ENCODE peak calls at places on chromosomes 16 and 17, in seven cellular contexts. L is fibroblast of lung, G is WTC11, V is AG09309, U is cardiac fibroblast, S is heart right ventricle, N is adrenal gland. Z is an unnamed sample.

GRCh38 chr16:89314357-89314756 is 96.9 kb downstream of the ZNF778 start:
- DNase-seq in S (no peak), G (no peak), U (no peak), V (no peak), L (no peak), N (no peak), Z (no peak)

GRCh38 chr17:82246365-82247174 is 17.7 kb downstream of the SLC16A3 start:
- DNase-seq in S (no peak), V (no peak), U (peak; percentile 45), N (peak; percentile 78), G (no peak), L (peak; percentile 60), Z (peak; percentile 53)

GRCh38 chr17:35968520-35969054 is 12.7 kb downstream of the CCL16 start:
- DNase-seq in G (no peak), N (no peak), L (no peak), U (no peak), S (no peak), V (no peak), Z (no peak)

GRCh38 chr17:78398390-78398789 is 19.9 kb downstream of the PGS1 start:
- DNase-seq in L (no peak), N (no peak), V (no peak), S (no peak), U (no peak), G (no peak), Z (no peak)

GRCh38 chr16:53766304-53767016 is 62.5 kb downstream of the FTO start:
- DNase-seq in U (peak; percentile 51), G (no peak), L (no peak), N (peak; percentile 35), S (no peak), V (no peak), Z (no peak)

GRCh38 chr17:79201119-79201518 is 126.5 kb downstream of the ENGASE start:
- DNase-seq in N (no peak), V (no peak), S (no peak), L (no peak), U (no peak), G (no peak), Z (no peak)

GRCh38 chr17:27569257-27569722 is 61.7 kb upstream of the LGALS9 start:
- DNase-seq in V (no peak), N (peak; percentile 65), S (no peak), U (peak; percentile 43), G (peak; percentile 84), L (peak; percentile 35), Z (peak; percentile 60)

GRCh38 chr16:27717726-27718125 is 167.8 kb downstream of the KATNIP start:
- DNase-seq in S (no peak), G (no peak), V (no peak), L (no peak), N (no peak), U (no peak), Z (no peak)

GRCh38 chr17:75776399-75777242 is 8.0 kb upstream of the UNK start:
- DNase-seq in L (peak; percentile 32), S (no peak), U (peak; percentile 65), G (no peak), V (no peak), N (peak; percentile 33), Z (no peak)

GRCh38 chr17:53719229-53719628 is 103.5 kb upstream of the KIF2B start:
- DNase-seq in V (no peak), U (no peak), S (no peak), G (no peak), N (no peak), L (no peak), Z (no peak)

GRCh38 chr16:67758006-67758405 is 38.9 kb upstream of the GFOD2 start:
- DNase-seq in G (no peak), V (no peak), S (no peak), L (no peak), U (no peak), N (no peak), Z (no peak)

GRCh38 chr17:7122386-7122785 is 7.8 kb upstream of the ASGR2 start:
- DNase-seq in V (no peak), U (peak; percentile 48), S (no peak), L (peak; percentile 28), N (no peak), G (no peak), Z (no peak)

GRCh38 chr17:78001182-78001581 is 42.7 kb downstream of the TNRC6C start:
- DNase-seq in L (peak; percentile 14), S (no peak), G (no peak), U (peak; percentile 39), V (no peak), N (no peak), Z (no peak)

GRCh38 chr17:66834919-66835454 is at the start of gene CACNG5:
- DNase-seq in G (peak; percentile 69), N (no peak), S (no peak), U (no peak), L (no peak), V (no peak), Z (no peak)

GRCh38 chr17:77635176-77635575 is 323.3 kb upstream of the TNRC6C start:
- DNase-seq in V (no peak), N (no peak), L (no peak), G (no peak), U (no peak), S (no peak), Z (no peak)

GRCh38 chr16:6573577-6573976 is 759.1 kb upstream of the RBFOX1 start:
- DNase-seq in V (no peak), S (peak; percentile 11), L (no peak), G (no peak), U (no peak), N (peak; percentile 3), Z (no peak)

GRCh38 chr17:75875940-75876189 is 2.5 kb downstream of the TRIM47 start:
- DNase-seq in N (no peak), S (peak; percentile 49), G (no peak), L (no peak), V (no peak), U (peak; percentile 39), Z (no peak)

GRCh38 chr17:32596666-32597065 is 109.9 kb downstream of the CDK5R1 start:
- DNase-seq in N (no peak), S (no peak), U (no peak), V (no peak), G (no peak), L (no peak), Z (no peak)

GRCh38 chr17:65020284-65020683 is 36.3 kb downstream of the GNA13 start:
- DNase-seq in U (peak; percentile 69), N (no peak), S (no peak), V (peak; percentile 82), G (no peak), L (peak; percentile 91), Z (no peak)

GRCh38 chr16:88379694-88380040 is 3.1 kb upstream of the ZNF469 start:
- DNase-seq in L (no peak), V (no peak), N (no peak), S (no peak), G (no peak), U (no peak), Z (no peak)

GRCh38 chr16:68066763-68067162 is 18.4 kb upstream of the NFATC3 start:
- DNase-seq in V (no peak), G (no peak), L (no peak), N (no peak), U (no peak), S (no peak), Z (no peak)

GRCh38 chr16:51134269-51134812 is 16.7 kb downstream of the SALL1 start:
- DNase-seq in V (no peak), L (no peak), U (no peak), N (no peak), G (peak; percentile 62), S (no peak), Z (no peak)

GRCh38 chr17:20063665-20064648 is 54.8 kb downstream of the SPECC1 start:
- DNase-seq in V (peak; percentile 83), U (peak; percentile 95), S (peak; percentile 67), G (no peak), N (peak; percentile 82), L (peak; percentile 96), Z (no peak)

GRCh38 chr17:14316131-14316854 is 15.4 kb downstream of the HS3ST3B1 start:
- DNase-seq in S (no peak), V (no peak), N (no peak), U (no peak), G (no peak), L (peak; percentile 74), Z (no peak)

GRCh38 chr17:48439473-48439872 is 9.5 kb upstream of the SKAP1 start:
- DNase-seq in U (no peak), S (no peak), N (no peak), V (no peak), L (no peak), G (no peak), Z (no peak)

GRCh38 chr17:77106874-77107358 is 33.9 kb upstream of the SEC14L1 start:
- DNase-seq in U (no peak), L (no peak), V (no peak), N (no peak), S (no peak), G (no peak), Z (no peak)

GRCh38 chr17:41967921-41968578 is 1.5 kb downstream of the CNP start:
- DNase-seq in U (no peak), G (no peak), L (no peak), V (no peak), S (no peak), N (no peak), Z (no peak)
- TF ChIP-seq CTCF in U (no peak), G (no peak), L (no peak), V (no peak), S (no peak), N (no peak), Z (no peak)

GRCh38 chr16:21157632-21158031 is 842 bp upstream of the LDAF1 start:
- DNase-seq in U (no peak), L (no peak), G (no peak), S (no peak), V (no peak), N (no peak), Z (no peak)

GRCh38 chr16:21159281-21159951 is 942 bp downstream of the LDAF1 start:
- DNase-seq in S (peak; percentile 49), U (peak; percentile 13), V (no peak), L (peak; percentile 10), N (peak; percentile 13), G (peak; percentile 69), Z (peak; percentile 80)

GRCh38 chr16:21158208-21159110 is at the start of gene LDAF1:
- DNase-seq in U (peak; percentile 78), N (peak; percentile 86), L (peak; percentile 68), G (peak; percentile 89), V (no peak), S (peak; percentile 88), Z (peak; percentile 94)

GRCh38 chr16:21160276-21160675 is 1.8 kb downstream of the LDAF1 start:
- DNase-seq in N (no peak), U (no peak), S (no peak), L (no peak), V (no peak), G (no peak), Z (no peak)

GRCh38 chr16:21156767-21157467 is 1.6 kb upstream of the LDAF1 start:
- DNase-seq in G (peak; percentile 46), U (peak; percentile 89), L (peak; percentile 91), V (peak; percentile 70), S (no peak), N (peak; percentile 37), Z (peak; percentile 55)
- TF ChIP-seq CTCF in G (peak; percentile 38), U (peak; percentile 72), L (peak; percentile 71), V (peak; percentile 75), S (peak; percentile 65), N (peak; percentile 62), Z (peak; percentile 58)

GRCh38 chr16:81552743-81553079 is 108.1 kb downstream of the CMIP start:
- DNase-seq in S (no peak), N (no peak), U (no peak), L (no peak), G (no peak), V (no peak), Z (no peak)
- TF ChIP-seq CTCF in S (no peak), N (no peak), U (no peak), L (no peak), G (no peak), V (no peak), Z (no peak)

GRCh38 chr16:49918257-49918656 is 62.3 kb upstream of the ZNF423 start:
- DNase-seq in S (no peak), U (no peak), G (peak; percentile 34), V (no peak), N (no peak), L (no peak), Z (no peak)
- TF ChIP-seq CTCF in S (no peak), U (no peak), G (no peak), V (no peak), N (no peak), L (no peak), Z (no peak)

Z was measured in Calu3.